ENCODE peak calls at places on chromosomes 7 and 10, in four cellular contexts. One of them, this sample, is unnamed.

GRCh38 chr10:78224602-78225001 is 190.9 kb downstream of the RPS24 start:
- DNase-seq in HCT116: no peak
- DNase-seq in PC-3: no peak
- DNase-seq in SK-N-SH: no peak
- DNase-seq in this sample: no peak

GRCh38 chr10:8778713-8779112 is 724.2 kb downstream of the GATA3 start:
- DNase-seq in HCT116: no peak
- DNase-seq in PC-3: peak
- DNase-seq in SK-N-SH: no peak
- DNase-seq in this sample: no peak

GRCh38 chr10:112446855-112447691 is at the start of the genes VTI1A and ZDHHC6:
- DNase-seq in HCT116: peak
- DNase-seq in PC-3: peak
- DNase-seq in SK-N-SH: peak
- DNase-seq in this sample: peak

GRCh38 chr7:47893238-47893637 is 55.0 kb downstream of the PKD1L1 start:
- DNase-seq in HCT116: peak
- DNase-seq in PC-3: peak
- DNase-seq in SK-N-SH: peak
- DNase-seq in this sample: no peak

GRCh38 chr10:130557181-130557580 is 421.0 kb downstream of the GLRX3 start:
- DNase-seq in HCT116: no peak
- DNase-seq in PC-3: no peak
- DNase-seq in SK-N-SH: no peak
- DNase-seq in this sample: no peak

GRCh38 chr7:28089120-28089714 is 91.4 kb downstream of the JAZF1 start:
- DNase-seq in HCT116: no peak
- DNase-seq in PC-3: no peak
- DNase-seq in SK-N-SH: no peak
- DNase-seq in this sample: no peak

GRCh38 chr10:79981673-79982485 is 33.0 kb upstream of the SFTPD start:
- DNase-seq in HCT116: peak
- DNase-seq in PC-3: peak
- DNase-seq in SK-N-SH: peak
- DNase-seq in this sample: peak

GRCh38 chr7:99365318-99366141 is 9.0 kb upstream of the ARPC1B start:
- DNase-seq in HCT116: no peak
- DNase-seq in PC-3: peak
- DNase-seq in SK-N-SH: peak
- DNase-seq in this sample: peak

GRCh38 chr10:70578371-70578947 is 24.1 kb downstream of the PRF1 start:
- DNase-seq in HCT116: peak
- DNase-seq in PC-3: peak
- DNase-seq in SK-N-SH: no peak
- DNase-seq in this sample: peak

GRCh38 chr10:68542046-68542445 is 14.7 kb upstream of the SLC25A16 start:
- DNase-seq in HCT116: no peak
- DNase-seq in PC-3: peak
- DNase-seq in SK-N-SH: no peak
- DNase-seq in this sample: peak

GRCh38 chr7:140403878-140404564 is at the start of gene RAB19:
- DNase-seq in HCT116: peak
- DNase-seq in PC-3: peak
- DNase-seq in SK-N-SH: no peak
- DNase-seq in this sample: peak

GRCh38 chr7:148954766-148955165 is 70.7 kb upstream of the EZH2 start:
- DNase-seq in HCT116: no peak
- DNase-seq in PC-3: no peak
- DNase-seq in SK-N-SH: no peak
- DNase-seq in this sample: no peak

GRCh38 chr10:99535764-99536399 is 3.1 kb downstream of the NKX2-3 start:
- DNase-seq in HCT116: no peak
- DNase-seq in PC-3: no peak
- DNase-seq in SK-N-SH: peak
- DNase-seq in this sample: no peak

GRCh38 chr10:62689712-62690111 is 114.8 kb upstream of the ADO start:
- DNase-seq in HCT116: no peak
- DNase-seq in PC-3: no peak
- DNase-seq in SK-N-SH: no peak
- DNase-seq in this sample: no peak

GRCh38 chr7:79868010-79868409 is 266.6 kb upstream of the GNAI1 start:
- DNase-seq in HCT116: no peak
- DNase-seq in PC-3: no peak
- DNase-seq in SK-N-SH: no peak
- DNase-seq in this sample: peak

GRCh38 chr10:61616611-61617010 is 46.1 kb upstream of the CABCOCO1 start:
- DNase-seq in HCT116: no peak
- DNase-seq in PC-3: no peak
- DNase-seq in SK-N-SH: no peak
- DNase-seq in this sample: no peak

GRCh38 chr10:3805227-3805790 is 20.3 kb upstream of the KLF6 start:
- DNase-seq in HCT116: peak
- DNase-seq in PC-3: peak
- DNase-seq in SK-N-SH: no peak
- DNase-seq in this sample: peak

GRCh38 chr7:159370-160270 is 32.8 kb upstream of the FAM20C start:
- DNase-seq in HCT116: no peak
- DNase-seq in PC-3: no peak
- DNase-seq in SK-N-SH: peak
- DNase-seq in this sample: peak

GRCh38 chr7:107505997-107506682 is 36.3 kb downstream of the GPR22 start:
- DNase-seq in HCT116: no peak
- DNase-seq in PC-3: peak
- DNase-seq in SK-N-SH: no peak
- DNase-seq in this sample: no peak

GRCh38 chr7:116863168-116863670 is 832 bp downstream of the CAPZA2 start:
- DNase-seq in HCT116: no peak
- DNase-seq in PC-3: peak
- DNase-seq in SK-N-SH: peak
- DNase-seq in this sample: no peak

GRCh38 chr10:113788604-113789083 is 37.2 kb downstream of the PLEKHS1 start:
- DNase-seq in HCT116: peak
- DNase-seq in PC-3: peak
- DNase-seq in SK-N-SH: no peak
- DNase-seq in this sample: no peak
- H3K4me2 ChIP-seq in HCT116: peak
- H3K4me2 ChIP-seq in PC-3: peak
- H3K4me2 ChIP-seq in SK-N-SH: peak
- H3K4me2 ChIP-seq in this sample: no peak

GRCh38 chr7:150738092-150739044 is 1.1 kb downstream of the GIMAP5 start:
- DNase-seq in HCT116: peak
- DNase-seq in PC-3: peak
- DNase-seq in SK-N-SH: no peak
- DNase-seq in this sample: no peak

GRCh38 chr7:150735596-150736358 is 1.4 kb upstream of the GIMAP5 start:
- DNase-seq in HCT116: no peak
- DNase-seq in PC-3: no peak
- DNase-seq in SK-N-SH: no peak
- DNase-seq in this sample: no peak

GRCh38 chr7:150736864-150737263 is 354 bp upstream of the GIMAP5 start:
- DNase-seq in HCT116: no peak
- DNase-seq in PC-3: no peak
- DNase-seq in SK-N-SH: no peak
- DNase-seq in this sample: no peak

GRCh38 chr7:150739045-150739432 is 1.8 kb downstream of the GIMAP5 start:
- DNase-seq in HCT116: no peak
- DNase-seq in PC-3: no peak
- DNase-seq in SK-N-SH: no peak
- DNase-seq in this sample: no peak

DNA sequence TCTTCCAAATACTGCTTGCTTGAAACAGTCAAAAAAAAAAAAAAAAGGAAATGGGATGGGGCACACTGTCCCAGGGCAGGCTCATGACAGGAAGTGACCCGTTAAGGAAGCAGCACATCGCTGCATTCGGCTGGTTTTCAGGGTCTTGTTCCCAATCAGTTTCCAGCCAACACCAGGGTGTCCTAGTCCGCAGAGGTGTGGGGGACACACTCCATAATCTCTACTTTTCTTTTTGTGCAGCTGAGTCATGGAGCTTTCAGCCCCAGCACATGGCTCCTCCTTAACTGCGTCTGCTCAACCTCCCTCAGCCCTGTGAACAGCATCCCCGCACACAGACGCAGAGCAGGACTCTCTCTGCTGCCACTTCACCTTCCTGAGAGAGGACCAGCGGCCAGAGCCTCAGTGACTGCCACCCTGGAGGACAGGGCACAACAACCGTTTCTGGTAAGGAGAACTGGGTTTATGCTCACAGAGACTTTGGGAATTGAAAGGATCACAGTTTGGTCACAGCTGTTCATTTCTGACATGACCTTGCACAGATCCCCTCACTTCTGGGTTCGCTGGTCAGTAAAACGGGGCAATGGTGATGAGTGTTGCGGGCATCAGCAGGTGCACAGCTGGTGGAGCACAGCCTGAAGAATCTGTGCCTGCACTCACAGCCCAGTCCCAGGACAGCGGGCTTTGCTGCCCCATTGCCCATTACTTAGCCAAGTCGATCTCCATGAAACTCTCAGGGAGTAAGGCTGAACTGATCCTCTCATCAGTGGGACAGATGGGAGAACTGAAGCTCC is at the start of gene GIMAP5:
- DNase-seq in HCT116: no peak
- DNase-seq in PC-3: no peak
- DNase-seq in SK-N-SH: no peak
- DNase-seq in this sample: no peak
- TF ChIP-seq EZH2phosphoT487 in HCT116: no peak
- TF ChIP-seq EZH2phosphoT487 in PC-3: no peak
- TF ChIP-seq EZH2phosphoT487 in SK-N-SH: no peak
- TF ChIP-seq EZH2phosphoT487 in this sample: no peak

GRCh38 chr10:124736491-124737136 is 7.6 kb downstream of the FAM53B start:
- DNase-seq in HCT116: no peak
- DNase-seq in PC-3: peak
- DNase-seq in SK-N-SH: no peak
- DNase-seq in this sample: no peak
- H3K4me2 ChIP-seq in HCT116: peak
- H3K4me2 ChIP-seq in PC-3: no peak
- H3K4me2 ChIP-seq in SK-N-SH: no peak
- H3K4me2 ChIP-seq in this sample: no peak

GRCh38 chr7:118627467-118627866 is 403.0 kb downstream of the ANKRD7 start:
- DNase-seq in HCT116: no peak
- DNase-seq in PC-3: no peak
- DNase-seq in SK-N-SH: no peak
- DNase-seq in this sample: no peak

GRCh38 chr7:118626739-118627138 is 402.2 kb downstream of the ANKRD7 start:
- DNase-seq in HCT116: no peak
- DNase-seq in PC-3: no peak
- DNase-seq in SK-N-SH: no peak
- DNase-seq in this sample: no peak

GRCh38 chr7:118629898-118630469 is 405.5 kb downstream of the ANKRD7 start:
- DNase-seq in HCT116: no peak
- DNase-seq in PC-3: no peak
- DNase-seq in SK-N-SH: no peak
- DNase-seq in this sample: no peak
- TF ChIP-seq EZH2phosphoT487 in HCT116: no peak
- TF ChIP-seq EZH2phosphoT487 in PC-3: no peak
- TF ChIP-seq EZH2phosphoT487 in SK-N-SH: no peak
- TF ChIP-seq EZH2phosphoT487 in this sample: no peak

DNA sequence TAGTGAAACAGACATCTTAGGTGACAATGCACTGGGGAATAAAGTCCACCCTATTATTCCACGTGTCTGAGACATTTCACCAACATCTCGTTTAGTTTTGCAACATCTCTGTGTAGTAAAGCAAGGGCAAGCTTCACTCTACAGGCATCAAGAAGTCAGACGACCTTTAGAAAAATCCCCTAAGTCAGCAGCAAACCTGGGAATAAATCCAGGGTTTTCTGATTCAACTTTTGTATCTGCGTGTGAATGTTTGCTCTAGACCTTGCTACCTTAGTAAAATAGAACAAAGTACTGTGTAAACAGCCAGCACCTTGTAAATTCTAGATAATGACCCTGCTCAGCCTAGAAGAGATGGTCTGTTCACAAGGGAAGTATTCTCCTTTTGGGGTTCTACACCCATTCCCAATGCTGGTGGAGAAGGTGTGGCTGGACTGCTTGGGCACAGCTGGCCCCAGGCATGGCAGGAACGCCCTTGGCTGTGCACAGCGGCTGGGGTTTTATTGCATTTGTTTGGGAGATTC is 38.4 kb upstream of the GALNTL5 start:
- DNase-seq in HCT116: no peak
- DNase-seq in PC-3: peak
- DNase-seq in SK-N-SH: no peak
- DNase-seq in this sample: no peak
- H3K4me2 ChIP-seq in HCT116: no peak
- H3K4me2 ChIP-seq in PC-3: peak
- H3K4me2 ChIP-seq in SK-N-SH: no peak
- H3K4me2 ChIP-seq in this sample: no peak